ENCODE peak calls at places on chromosomes 11 and 22, in four cellular contexts. Z, J, A and W are unnamed samples.

GRCh38 chr11:70183032-70183431 is 20.1 kb upstream of the FADD start:
- DNase-seq in Z (no peak), J (no peak), A (no peak), W (no peak)

GRCh38 chr11:23192256-23192655 is 332.0 kb upstream of the CCDC179 start:
- DNase-seq in Z (no peak), J (no peak), A (no peak), W (no peak)

GRCh38 chr11:32006799-32007388 is 84.0 kb upstream of the RCN1 start:
- DNase-seq in Z (peak; percentile 61), J (peak; percentile 46), A (peak; percentile 13), W (peak; percentile 11)

GRCh38 chr22:29842740-29843139 is 4.7 kb upstream of the ASCC2 start:
- DNase-seq in Z (no peak), J (no peak), A (peak; percentile 41), W (no peak)

GRCh38 chr11:41720761-41721160 is 261.3 kb upstream of the LRRC4C start:
- DNase-seq in Z (no peak), J (no peak), A (no peak), W (no peak)

GRCh38 chr11:41110527-41110926 is 348.9 kb downstream of the LRRC4C start:
- DNase-seq in Z (no peak), J (no peak), A (no peak), W (no peak)

GRCh38 chr11:836274-836673 is 3.5 kb downstream of the CD151 start:
- DNase-seq in Z (no peak), J (no peak), A (no peak), W (no peak)

GRCh38 chr22:46947516-46948260 is 185.2 kb downstream of the TBC1D22A start:
- DNase-seq in Z (no peak), J (no peak), A (no peak), W (no peak)

GRCh38 chr11:78202733-78203167 is 14.0 kb downstream of the USP35 start:
- DNase-seq in Z (no peak), J (no peak), A (peak; percentile 95), W (no peak)

GRCh38 chr22:43330178-43331063 is 12.8 kb downstream of the SCUBE1 start:
- DNase-seq in Z (no peak), J (no peak), A (no peak), W (no peak)

GRCh38 chr11:120142072-120142423 is 4.1 kb upstream of the TRIM29 start:
- DNase-seq in Z (no peak), J (no peak), A (no peak), W (no peak)

GRCh38 chr11:2670541-2671100 is 29.2 kb downstream of the KCNQ1OT1 start:
- DNase-seq in Z (no peak), J (no peak), A (no peak), W (no peak)

GRCh38 chr11:10488121-10488580 is 33.1 kb downstream of the AMPD3 start:
- DNase-seq in Z (no peak), J (no peak), A (no peak), W (no peak)

GRCh38 chr11:123536690-123537437 is 106.8 kb downstream of the GRAMD1B start:
- DNase-seq in Z (no peak), J (no peak), A (no peak), W (no peak)

GRCh38 chr22:46687045-46687444 is 51.0 kb downstream of the CERK start:
- DNase-seq in Z (no peak), J (no peak), A (no peak), W (no peak)

GRCh38 chr11:10568486-10568941 is at the start of gene LYVE1:
- DNase-seq in Z (no peak), J (no peak), A (peak; percentile 65), W (no peak)

GRCh38 chr22:35674335-35674734 is 26.1 kb downstream of the APOL6 start:
- DNase-seq in Z (no peak), J (no peak), A (no peak), W (no peak)

GRCh38 chr11:35330924-35331323 is 88.4 kb downstream of the SLC1A2 start:
- DNase-seq in Z (no peak), J (no peak), A (no peak), W (no peak)

GRCh38 chr22:36552300-36552699 is 23.3 kb upstream of the EIF3D start:
- DNase-seq in Z (no peak), J (no peak), A (no peak), W (peak; percentile 25)

GRCh38 chr11:20278727-20279126 is 84.8 kb upstream of the HTATIP2 start:
- DNase-seq in Z (no peak), J (no peak), A (no peak), W (no peak)

GRCh38 chr11:20277014-20277413 is 86.5 kb upstream of the HTATIP2 start:
- DNase-seq in Z (no peak), J (no peak), A (no peak), W (no peak)

GRCh38 chr11:20274031-20274430 is 89.5 kb upstream of the HTATIP2 start:
- DNase-seq in Z (peak; percentile 17), J (no peak), A (no peak), W (no peak)

GRCh38 chr11:20275987-20276660 is 87.4 kb upstream of the HTATIP2 start:
- DNase-seq in Z (no peak), J (no peak), A (no peak), W (no peak)

GRCh38 chr11:20276661-20277000 is 86.9 kb upstream of the HTATIP2 start:
- DNase-seq in Z (no peak), J (no peak), A (no peak), W (no peak)
- TF ChIP-seq TARDBP in Z (no peak), J (no peak), A (no peak), W (no peak)

GRCh38 chr22:50313600-50313999 is 6.2 kb upstream of the PLXNB2 start:
- DNase-seq in Z (no peak), J (no peak), A (no peak), W (no peak)
- TF ChIP-seq FOXM1 in Z (no peak), J (no peak), A (no peak), W (no peak)

DNA sequence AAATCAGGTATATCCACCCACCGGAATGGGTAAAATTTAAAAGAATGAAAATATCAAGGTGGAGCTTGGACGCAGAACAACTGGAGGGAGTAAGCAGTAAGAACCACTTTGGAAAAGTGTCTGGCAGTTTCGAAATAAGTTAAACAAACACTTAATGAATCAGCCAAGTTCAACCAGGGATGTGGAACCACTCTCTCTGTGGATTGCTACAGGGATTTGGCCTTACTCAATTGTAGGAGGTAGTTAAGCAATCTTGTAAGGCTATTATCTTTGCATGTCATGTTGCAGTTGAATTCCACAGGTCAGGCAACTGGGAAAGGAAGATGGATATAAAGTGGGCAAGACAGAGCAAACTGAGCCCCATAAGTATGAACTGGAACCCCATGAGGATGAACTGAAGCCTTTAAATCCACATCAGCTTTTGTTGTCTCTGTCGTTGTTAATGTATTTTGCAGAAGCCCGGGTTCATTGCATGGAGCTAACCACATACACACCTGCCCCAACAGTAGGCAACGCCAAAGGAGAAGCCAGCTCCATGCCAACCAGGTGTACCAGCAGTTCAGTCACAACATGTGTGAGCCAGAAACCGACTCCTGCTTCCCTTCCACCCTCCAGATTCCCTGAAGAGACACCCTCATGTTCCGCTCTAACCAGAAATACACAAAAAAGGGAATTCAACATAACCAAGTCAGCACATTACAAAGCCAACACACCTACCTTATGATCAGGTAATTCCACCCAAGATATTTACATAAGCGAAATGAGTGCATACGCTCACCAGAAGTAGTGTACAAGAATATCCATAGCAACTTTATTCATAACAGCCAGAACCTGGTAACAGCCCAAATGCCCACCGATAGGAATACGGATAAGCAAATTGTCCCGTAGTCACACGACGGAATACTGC is 8.0 kb upstream of the SLC43A3 start:
- DNase-seq in Z (no peak), J (no peak), A (peak; percentile 94), W (no peak)
- TF ChIP-seq TARDBP in Z (no peak), J (no peak), A (peak; percentile 89), W (no peak)

GRCh38 chr22:19959043-19959586 is 17.5 kb upstream of the TXNRD2 start:
- DNase-seq in Z (peak; percentile 93), J (peak; percentile 100), A (peak; percentile 92), W (no peak)
- TF ChIP-seq FOXM1 in Z (no peak), J (no peak), A (no peak), W (no peak)

GRCh38 chr22:27195104-27195503 is 537.7 kb downstream of the MIAT start:
- DNase-seq in Z (no peak), J (no peak), A (no peak), W (no peak)
- TF ChIP-seq TARDBP in Z (no peak), J (no peak), A (no peak), W (no peak)

DNA sequence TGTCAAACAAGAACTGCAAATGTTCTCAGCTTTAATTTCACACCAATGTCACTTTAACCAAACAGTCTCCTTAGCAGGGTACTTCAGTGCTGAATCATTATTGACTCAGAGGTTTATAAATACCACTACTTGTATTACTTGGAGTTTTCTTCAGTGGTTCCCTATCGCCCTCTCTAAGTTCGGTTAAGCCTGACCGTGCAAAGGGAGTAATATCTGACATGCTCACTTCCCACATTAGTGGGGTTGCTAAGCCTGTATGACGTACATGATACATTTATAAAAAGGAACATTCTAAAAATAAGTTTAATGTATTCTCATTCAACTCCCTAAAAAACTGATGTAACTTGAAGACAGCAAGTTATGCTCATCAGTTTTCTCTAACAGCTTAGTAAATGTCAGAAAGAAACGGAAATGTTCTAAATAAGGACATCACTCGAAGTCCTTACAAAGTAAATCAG is 93.1 kb upstream of the ZC3H12C start:
- DNase-seq in Z (no peak), J (no peak), A (no peak), W (peak; percentile 92)
- TF ChIP-seq FOXM1 in Z (no peak), J (no peak), A (no peak), W (peak; percentile 100)

DNA sequence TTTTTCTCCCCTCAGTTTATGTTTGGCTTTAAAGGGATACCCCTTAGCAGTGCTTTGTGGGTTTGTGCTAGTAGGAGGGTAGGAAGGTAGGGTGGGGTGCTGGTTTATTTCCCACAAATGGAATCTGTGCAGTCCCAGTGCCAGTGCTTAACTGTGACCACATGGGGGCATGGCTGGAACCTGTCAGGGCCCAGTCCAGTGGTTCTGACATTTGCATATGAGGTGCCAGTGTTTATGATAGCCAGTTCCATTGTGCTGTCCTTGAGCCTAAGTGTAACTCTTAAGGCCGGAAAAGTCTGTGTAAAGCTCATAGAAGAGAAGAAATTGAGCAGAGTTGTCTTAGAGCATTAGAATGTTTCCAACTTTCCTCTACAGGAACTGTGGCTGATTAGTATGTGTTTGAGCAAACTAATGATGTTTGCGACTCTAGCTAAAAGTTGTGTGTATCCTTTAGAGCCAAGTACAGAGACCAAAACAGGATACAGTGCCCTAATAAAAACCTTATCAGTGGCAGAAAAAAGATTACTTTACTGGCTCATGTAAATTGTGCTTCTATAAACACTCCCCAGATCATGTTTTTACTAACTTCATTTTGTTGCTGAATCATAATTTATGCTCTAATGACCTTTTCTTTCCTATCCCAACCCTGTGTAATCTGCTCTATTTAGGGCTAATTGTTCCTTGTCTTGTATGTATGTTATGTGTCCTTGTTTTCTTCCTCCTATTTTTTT is 38.1 kb downstream of the DIXDC1 start:
- DNase-seq in Z (no peak), J (no peak), A (no peak), W (no peak)
- TF ChIP-seq TARDBP in Z (no peak), J (no peak), A (no peak), W (no peak)